ENCODE peak calls at places on chromosomes 13 and 19, in seven cellular contexts. One of them, this sample, is unnamed.

GRCh38 chr13:27355894-27356293 is 68.5 kb upstream of the GTF3A start:
- DNase-seq in HCEC 1CT: no peak
- DNase-seq in activated effector memory CD4-positive, alpha-beta T cell treated with Interleukin-2 at 50 U/mL for 16 hours: no peak
- DNase-seq in T-helper 2 cell: no peak
- DNase-seq in ascending aorta: no peak
- DNase-seq in tibial nerve: no peak
- DNase-seq in T-helper 17 cell: no peak
- DNase-seq in this sample: no peak

GRCh38 chr19:2332341-2333026 is 4.0 kb downstream of the SPPL2B start:
- DNase-seq in tibial nerve: no peak
- DNase-seq in T-helper 17 cell: no peak
- DNase-seq in T-helper 2 cell: no peak
- DNase-seq in ascending aorta: no peak
- DNase-seq in HCEC 1CT: no peak
- DNase-seq in activated effector memory CD4-positive, alpha-beta T cell treated with Interleukin-2 at 50 U/mL for 16 hours: peak
- DNase-seq in this sample: no peak

GRCh38 chr19:769610-770009 is 18.7 kb downstream of the MISP start:
- DNase-seq in ascending aorta: no peak
- DNase-seq in activated effector memory CD4-positive, alpha-beta T cell treated with Interleukin-2 at 50 U/mL for 16 hours: no peak
- DNase-seq in T-helper 2 cell: no peak
- DNase-seq in tibial nerve: no peak
- DNase-seq in T-helper 17 cell: no peak
- DNase-seq in HCEC 1CT: no peak
- DNase-seq in this sample: no peak

GRCh38 chr13:74647211-74647610 is 513.0 kb upstream of the KLF12 start:
- DNase-seq in tibial nerve: no peak
- DNase-seq in activated effector memory CD4-positive, alpha-beta T cell treated with Interleukin-2 at 50 U/mL for 16 hours: no peak
- DNase-seq in HCEC 1CT: no peak
- DNase-seq in T-helper 17 cell: no peak
- DNase-seq in T-helper 2 cell: no peak
- DNase-seq in ascending aorta: no peak
- DNase-seq in this sample: no peak

GRCh38 chr19:9877775-9878510 is 42.8 kb downstream of the PIN1 start:
- DNase-seq in HCEC 1CT: peak
- DNase-seq in tibial nerve: no peak
- DNase-seq in T-helper 2 cell: no peak
- DNase-seq in activated effector memory CD4-positive, alpha-beta T cell treated with Interleukin-2 at 50 U/mL for 16 hours: no peak
- DNase-seq in T-helper 17 cell: no peak
- DNase-seq in ascending aorta: no peak
- DNase-seq in this sample: no peak

GRCh38 chr13:28819748-28820098 is 416 bp upstream of the MTUS2 start:
- DNase-seq in T-helper 2 cell: peak
- DNase-seq in activated effector memory CD4-positive, alpha-beta T cell treated with Interleukin-2 at 50 U/mL for 16 hours: peak
- DNase-seq in HCEC 1CT: no peak
- DNase-seq in ascending aorta: no peak
- DNase-seq in T-helper 17 cell: peak
- DNase-seq in tibial nerve: no peak
- DNase-seq in this sample: no peak

GRCh38 chr19:34246340-34246739 is 8.0 kb upstream of the GARRE1 start:
- DNase-seq in activated effector memory CD4-positive, alpha-beta T cell treated with Interleukin-2 at 50 U/mL for 16 hours: no peak
- DNase-seq in T-helper 2 cell: no peak
- DNase-seq in tibial nerve: no peak
- DNase-seq in ascending aorta: no peak
- DNase-seq in T-helper 17 cell: no peak
- DNase-seq in HCEC 1CT: no peak
- DNase-seq in this sample: peak

GRCh38 chr19:6730153-6730804 is 7.1 kb downstream of the GPR108 start:
- DNase-seq in activated effector memory CD4-positive, alpha-beta T cell treated with Interleukin-2 at 50 U/mL for 16 hours: no peak
- DNase-seq in tibial nerve: peak
- DNase-seq in HCEC 1CT: no peak
- DNase-seq in T-helper 2 cell: peak
- DNase-seq in ascending aorta: no peak
- DNase-seq in T-helper 17 cell: no peak
- DNase-seq in this sample: no peak

GRCh38 chr13:41313659-41314197 is 2.7 kb downstream of the NAA16 start:
- DNase-seq in HCEC 1CT: no peak
- DNase-seq in T-helper 2 cell: no peak
- DNase-seq in ascending aorta: no peak
- DNase-seq in T-helper 17 cell: no peak
- DNase-seq in tibial nerve: no peak
- DNase-seq in activated effector memory CD4-positive, alpha-beta T cell treated with Interleukin-2 at 50 U/mL for 16 hours: no peak
- DNase-seq in this sample: no peak

GRCh38 chr19:42455621-42456081 is 12.9 kb upstream of the CXCL17 start:
- DNase-seq in tibial nerve: no peak
- DNase-seq in ascending aorta: no peak
- DNase-seq in T-helper 2 cell: no peak
- DNase-seq in activated effector memory CD4-positive, alpha-beta T cell treated with Interleukin-2 at 50 U/mL for 16 hours: no peak
- DNase-seq in T-helper 17 cell: no peak
- DNase-seq in HCEC 1CT: no peak
- DNase-seq in this sample: no peak

GRCh38 chr13:33639158-33639557 is 178.8 kb upstream of the RFC3 start:
- DNase-seq in activated effector memory CD4-positive, alpha-beta T cell treated with Interleukin-2 at 50 U/mL for 16 hours: no peak
- DNase-seq in ascending aorta: no peak
- DNase-seq in T-helper 17 cell: no peak
- DNase-seq in tibial nerve: no peak
- DNase-seq in HCEC 1CT: peak
- DNase-seq in T-helper 2 cell: no peak
- DNase-seq in this sample: no peak

GRCh38 chr19:42965204-42965603 is 28.2 kb upstream of the PSG7 start:
- DNase-seq in T-helper 17 cell: no peak
- DNase-seq in ascending aorta: no peak
- DNase-seq in activated effector memory CD4-positive, alpha-beta T cell treated with Interleukin-2 at 50 U/mL for 16 hours: no peak
- DNase-seq in T-helper 2 cell: no peak
- DNase-seq in tibial nerve: no peak
- DNase-seq in HCEC 1CT: peak
- DNase-seq in this sample: no peak

GRCh38 chr13:77620138-77620537 is 77.3 kb upstream of the SLAIN1 start:
- DNase-seq in activated effector memory CD4-positive, alpha-beta T cell treated with Interleukin-2 at 50 U/mL for 16 hours: no peak
- DNase-seq in T-helper 2 cell: no peak
- DNase-seq in T-helper 17 cell: no peak
- DNase-seq in ascending aorta: no peak
- DNase-seq in tibial nerve: no peak
- DNase-seq in HCEC 1CT: no peak
- DNase-seq in this sample: no peak

This sample was measured in smooth muscle cell of the brain vasculature.